ENCODE peak calls at places on chromosomes 7 and 10, in five cellular contexts. N is amniotic epithelial cell; F is RWPE1; P is activated T-cell treated with anti-CD3 and anti-CD28 coated beads for 1 hour; A is activated CD8-positive, alpha-beta memory T cell treated with anti-CD3 and anti-CD28 coated beads, Interleukin-2, amount 10 ng/mL, durations not matched to agents 7 days and 5 days. I is an unnamed sample.

GRCh38 chr7:89607797-89608196 is 546.5 kb upstream of the STEAP1 start:
- DNase-seq in N (no peak), A (no peak), F (no peak), P (peak), I (no peak)

GRCh38 chr10:51170518-51171245 is 96.4 kb downstream of the PRKG1 start:
- DNase-seq in N (peak), A (no peak), F (peak), P (no peak), I (no peak)

GRCh38 chr7:127632276-127632910 is 14.5 kb upstream of the PAX4 start:
- DNase-seq in P (no peak), N (no peak), F (no peak), A (no peak), I (no peak)

GRCh38 chr10:73601486-73601921 is 10.4 kb upstream of the USP54 start:
- DNase-seq in F (peak), P (no peak), N (no peak), A (no peak), I (no peak)

GRCh38 chr10:34405611-34406462 is 409.3 kb downstream of the PARD3 start:
- DNase-seq in A (no peak), F (peak), N (peak), P (no peak), I (no peak)

GRCh38 chr7:144671429-144671828 is 164.4 kb downstream of the TPK1 start:
- DNase-seq in N (no peak), A (no peak), F (peak), P (no peak), I (no peak)

GRCh38 chr7:79982151-79982770 is 152.4 kb upstream of the GNAI1 start:
- DNase-seq in A (no peak), N (peak), P (no peak), F (peak), I (no peak)

GRCh38 chr10:13037832-13038231 is 36.3 kb upstream of the CCDC3 start:
- DNase-seq in P (no peak), N (no peak), A (no peak), F (no peak), I (no peak)

GRCh38 chr7:47535033-47535703 is 46.7 kb downstream of the TNS3 start:
- DNase-seq in P (no peak), F (no peak), N (peak), A (no peak), I (no peak)

GRCh38 chr7:39816462-39817065 is 133.5 kb upstream of the CDK13 start:
- DNase-seq in F (no peak), N (no peak), P (no peak), A (no peak), I (no peak)

GRCh38 chr10:114523876-114524275 is 119.6 kb upstream of the AFAP1L2 start:
- DNase-seq in P (no peak), N (no peak), F (no peak), A (peak), I (no peak)

GRCh38 chr7:7766671-7767070 is 48.3 kb upstream of the RPA3 start:
- DNase-seq in F (no peak), P (no peak), N (no peak), A (no peak), I (no peak)

GRCh38 chr7:117715784-117716445 is 157.3 kb downstream of the CTTNBP2 start:
- DNase-seq in P (no peak), F (peak), A (no peak), N (peak), I (no peak)

GRCh38 chr10:43131906-43132305 is 6.3 kb upstream of the CSGALNACT2 start:
- DNase-seq in F (no peak), P (no peak), N (no peak), A (peak), I (no peak)

GRCh38 chr7:37149019-37149814 is 299.4 kb downstream of the ELMO1 start:
- DNase-seq in P (no peak), F (no peak), A (no peak), N (no peak), I (no peak)

GRCh38 chr10:131875501-131875900 is 25.3 kb upstream of the PPP2R2D start:
- DNase-seq in N (no peak), P (no peak), A (no peak), F (no peak), I (no peak)

GRCh38 chr10:86668297-86669165 is at the start of gene LDB3:
- DNase-seq in N (peak), P (no peak), F (peak), A (no peak), I (no peak)

GRCh38 chr7:6423942-6424701 is 23.6 kb downstream of the DAGLB start:
- DNase-seq in F (peak), N (no peak), A (no peak), P (no peak), I (no peak)

GRCh38 chr10:22456486-22456885 is 111.2 kb downstream of the SPAG6 start:
- DNase-seq in N (no peak), F (no peak), A (no peak), P (no peak), I (no peak)

GRCh38 chr7:30800785-30801252 is 29.6 kb downstream of the MINDY4 start:
- DNase-seq in A (peak), N (peak), F (peak), P (peak), I (no peak)

GRCh38 chr7:17638727-17639126 is 301.6 kb downstream of the SNX13 start:
- DNase-seq in F (peak), P (no peak), N (peak), A (no peak), I (no peak)

GRCh38 chr7:79436378-79436777 is 17.1 kb downstream of the MAGI2 start:
- DNase-seq in N (peak), P (no peak), A (no peak), F (no peak), I (no peak)

GRCh38 chr10:31123946-31124345 is 92.3 kb upstream of the ZNF438 start:
- DNase-seq in N (no peak), P (no peak), A (no peak), F (no peak), I (no peak)

GRCh38 chr7:115526272-115526671 is 504.3 kb downstream of the TFEC start:
- DNase-seq in A (no peak), N (no peak), F (no peak), P (no peak), I (no peak)

GRCh38 chr7:23273141-23273599 is 26.0 kb upstream of the MALSU1 start:
- DNase-seq in P (peak), F (peak), N (peak), A (peak), I (peak)

GRCh38 chr7:143042821-143043271 is 9.3 kb upstream of the OR6V1 start:
- DNase-seq in A (no peak), F (no peak), P (no peak), N (peak), I (no peak)

GRCh38 chr7:135459076-135459475 is 50.8 kb downstream of the CNOT4 start:
- DNase-seq in F (no peak), N (no peak), A (no peak), P (no peak), I (no peak)

GRCh38 chr10:96047004-96047649 is 3.7 kb downstream of the CCNJ start:
- DNase-seq in N (no peak), P (no peak), A (no peak), F (no peak), I (no peak)

GRCh38 chr7:154592392-154592791 is 410.5 kb downstream of the PAXIP1 start:
- DNase-seq in N (no peak), F (no peak), P (no peak), A (peak), I (no peak)

GRCh38 chr7:154927624-154928125 is 75.2 kb downstream of the PAXIP1 start:
- DNase-seq in N (peak), A (peak), F (peak), P (peak), I (peak)